ENCODE peak calls at places on chromosome 18, in nine cellular contexts. V, E, Q, O, P, M, Z, Y and K are unnamed samples.

GRCh38 chr18:62555135-62555534 is 32.3 kb downstream of the ZCCHC2 start:
- DNase-seq in V (no peak), E (no peak), Q (no peak), O (peak; percentile 32), P (no peak), M (no peak), Z (no peak), Y (no peak), K (no peak)

GRCh38 chr18:47730795-47731194 is 199.7 kb downstream of the SMAD2 start:
- DNase-seq in V (no peak), E (no peak), Q (no peak), O (peak; percentile 3), P (no peak), M (no peak), Z (no peak), Y (no peak), K (no peak)

GRCh38 chr18:35407871-35408481 is 30.8 kb upstream of the ZNF396 start:
- DNase-seq in V (peak; percentile 42), E (peak; percentile 59), Q (no peak), O (peak; percentile 80), P (peak; percentile 57), M (peak; percentile 44), Z (peak; percentile 68), Y (peak; percentile 63), K (peak; percentile 61)

GRCh38 chr18:48915621-48916425 is 34.9 kb downstream of the SMAD7 start:
- DNase-seq in V (no peak), E (no peak), Q (peak; percentile 10), O (no peak), P (no peak), M (no peak), Z (no peak), Y (no peak), K (no peak)

GRCh38 chr18:61127714-61128485 is 205.3 kb upstream of the CDH20 start:
- DNase-seq in V (no peak), E (no peak), Q (no peak), O (no peak), P (no peak), M (no peak), Z (no peak), Y (no peak), K (no peak)

GRCh38 chr18:58257461-58257860 is 213.4 kb downstream of the NEDD4L start:
- DNase-seq in V (no peak), E (no peak), Q (no peak), O (peak; percentile 63), P (no peak), M (peak; percentile 23), Z (no peak), Y (no peak), K (peak; percentile 66)

GRCh38 chr18:57775937-57776336 is 27.2 kb downstream of the ATP8B1 start:
- DNase-seq in V (no peak), E (no peak), Q (no peak), O (peak; percentile 48), P (no peak), M (no peak), Z (no peak), Y (no peak), K (no peak)

GRCh38 chr18:74116628-74117554 is 30.7 kb downstream of the FBXO15 start:
- DNase-seq in V (peak; percentile 26), E (peak; percentile 69), Q (no peak), O (peak; percentile 75), P (peak; percentile 19), M (peak; percentile 10), Z (peak; percentile 41), Y (peak; percentile 21), K (no peak)

GRCh38 chr18:48889115-48889941 is 61.4 kb downstream of the SMAD7 start:
- DNase-seq in V (no peak), E (no peak), Q (peak; percentile 71), O (no peak), P (no peak), M (peak; percentile 86), Z (no peak), Y (no peak), K (no peak)

GRCh38 chr18:54558609-54559585 is 32.1 kb upstream of the DYNAP start:
- DNase-seq in V (peak; percentile 12), E (peak; percentile 4), Q (no peak), O (peak; percentile 13), P (no peak), M (no peak), Z (peak; percentile 19), Y (peak; percentile 16), K (peak; percentile 24)

GRCh38 chr18:46560671-46561045 is 96.4 kb downstream of the LOXHD1 start:
- DNase-seq in V (no peak), E (no peak), Q (no peak), O (no peak), P (no peak), M (no peak), Z (no peak), Y (no peak), K (no peak)

GRCh38 chr18:68714356-68714706 is 577 bp downstream of the TMX3 start:
- DNase-seq in V (peak; percentile 22), E (peak; percentile 17), Q (no peak), O (peak; percentile 14), P (peak; percentile 25), M (peak; percentile 37), Z (peak; percentile 3), Y (no peak), K (peak; percentile 32)

GRCh38 chr18:49162226-49162848 is 211.6 kb upstream of the SMAD7 start:
- DNase-seq in V (no peak), E (no peak), Q (no peak), O (no peak), P (no peak), M (no peak), Z (peak; percentile 61), Y (no peak), K (peak; percentile 16)

GRCh38 chr18:74546751-74547530 is 12.6 kb downstream of the CNDP1 start:
- DNase-seq in V (no peak), E (no peak), Q (peak; percentile 22), O (peak; percentile 16), P (no peak), M (no peak), Z (no peak), Y (no peak), K (no peak)

GRCh38 chr18:33746261-33746660 is 168.2 kb downstream of the ASXL3 start:
- DNase-seq in V (no peak), E (no peak), Q (no peak), O (no peak), P (no peak), M (no peak), Z (no peak), Y (no peak), K (no peak)

GRCh38 chr18:33749831-33750230 is 171.8 kb downstream of the ASXL3 start:
- DNase-seq in V (no peak), E (no peak), Q (no peak), O (no peak), P (no peak), M (no peak), Z (no peak), Y (no peak), K (peak; percentile 12)

GRCh38 chr18:33745396-33745795 is 167.4 kb downstream of the ASXL3 start:
- DNase-seq in V (no peak), E (no peak), Q (no peak), O (no peak), P (no peak), M (no peak), Z (no peak), Y (no peak), K (no peak)

DNA sequence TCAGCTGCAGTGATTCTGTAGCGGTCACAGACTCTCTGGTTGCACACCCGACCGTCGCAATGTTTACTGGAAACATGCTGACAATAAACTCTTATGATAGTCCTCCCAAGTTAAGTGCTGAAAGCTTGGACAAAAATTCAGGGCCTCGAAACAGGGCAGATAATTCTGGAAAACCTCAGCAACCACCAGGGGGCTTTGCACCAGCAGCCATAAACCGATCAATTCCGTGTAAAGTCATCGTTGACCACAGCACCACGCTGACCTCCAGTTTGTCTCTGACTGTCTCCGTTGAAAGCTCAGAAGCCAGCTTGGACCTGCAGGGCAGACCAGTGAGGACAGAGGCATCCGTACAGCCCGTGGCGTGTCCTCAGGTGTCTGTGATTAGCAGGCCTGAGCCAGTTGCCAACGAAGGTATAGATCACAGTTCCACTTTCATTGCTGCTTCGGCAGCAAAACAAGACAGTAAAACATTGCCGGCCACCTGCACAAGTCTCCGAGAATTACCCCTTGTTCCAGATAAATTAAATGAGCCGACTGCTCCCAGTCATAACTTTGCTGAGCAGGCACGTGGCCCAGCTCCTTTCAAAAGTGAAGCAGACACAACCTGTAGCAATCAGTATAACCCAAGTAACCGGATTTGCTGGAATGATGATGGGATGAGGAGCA is 166.1 kb downstream of the ASXL3 start:
- DNase-seq in V (peak; percentile 9), E (no peak), Q (no peak), O (no peak), P (no peak), M (no peak), Z (no peak), Y (no peak), K (no peak)
- TF ChIP-seq CTCF in V (peak; percentile 58), E (no peak), Q (no peak), O (peak; percentile 23), P (no peak), M (no peak), Z (no peak), Y (no peak), K (no peak)

GRCh38 chr18:12246849-12247808 is 7.0 kb upstream of the CIDEA start:
- DNase-seq in V (peak; percentile 66), E (peak; percentile 22), Q (no peak), O (no peak), P (no peak), M (peak; percentile 61), Z (no peak), Y (peak; percentile 50), K (no peak)
- TF ChIP-seq CTCF in V (peak; percentile 38), E (peak; percentile 17), Q (no peak), O (peak; percentile 51), P (no peak), M (peak; percentile 50), Z (peak; percentile 49), Y (peak; percentile 32), K (peak; percentile 12)

DNA sequence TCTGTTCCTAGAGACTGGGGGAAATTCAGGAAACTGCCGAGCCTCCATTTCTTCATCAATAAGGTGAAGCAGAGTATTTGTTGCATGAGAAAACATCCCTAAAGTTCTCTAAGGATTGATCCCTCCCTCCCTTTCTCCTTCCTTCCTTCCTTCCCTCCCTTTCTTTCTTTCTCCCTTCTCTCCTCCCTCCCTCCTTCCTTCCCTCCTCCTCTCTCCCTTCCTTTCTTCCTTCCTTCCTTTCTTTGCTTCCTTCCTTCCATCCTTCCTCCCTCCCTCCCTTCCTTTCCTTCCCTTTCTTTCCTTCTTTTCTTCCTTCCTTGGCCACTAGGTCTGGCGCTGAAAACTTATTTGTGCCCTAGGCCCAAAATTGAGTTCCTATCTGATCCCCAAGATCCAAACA is 47.2 kb upstream of the PMAIP1 start:
- DNase-seq in V (no peak), E (no peak), Q (no peak), O (no peak), P (no peak), M (no peak), Z (no peak), Y (no peak), K (no peak)
- TF ChIP-seq CTCF in V (no peak), E (no peak), Q (no peak), O (no peak), P (no peak), M (no peak), Z (no peak), Y (no peak), K (no peak)

GRCh38 chr18:43774497-43774896 is 497.2 kb upstream of the SYT4 start:
- DNase-seq in V (no peak), E (no peak), Q (no peak), O (no peak), P (no peak), M (no peak), Z (no peak), Y (no peak), K (no peak)

DNA sequence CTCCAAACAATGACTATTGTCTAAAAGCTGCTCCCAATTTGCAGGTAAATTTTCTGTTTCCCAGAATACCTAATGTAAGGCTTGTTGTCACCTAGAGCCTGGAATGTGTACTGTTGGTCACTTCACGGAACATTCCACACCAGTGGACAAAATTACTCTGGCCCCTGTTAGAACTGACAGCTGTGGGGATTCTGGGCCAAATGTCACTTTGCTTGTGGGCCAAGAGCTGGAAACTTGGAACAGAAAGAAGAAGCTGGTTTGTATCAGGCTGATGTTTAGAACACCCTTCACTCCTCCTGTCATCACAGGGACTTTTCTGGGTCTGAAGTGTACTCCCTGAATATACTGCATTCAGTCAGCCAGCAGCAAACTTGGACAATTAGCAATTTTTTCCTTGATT is 495.6 kb upstream of the SYT4 start:
- DNase-seq in V (no peak), E (no peak), Q (no peak), O (no peak), P (no peak), M (no peak), Z (no peak), Y (no peak), K (no peak)
- TF ChIP-seq CTCF in V (no peak), E (no peak), Q (no peak), O (no peak), P (no peak), M (no peak), Z (no peak), Y (no peak), K (no peak)